ENCODE peak calls at places on chromosomes 7 and 10, in six cellular contexts. One of them, this sample, is unnamed.

GRCh38 chr7:83876593-83876992 is 227.7 kb upstream of the SEMA3E start:
- DNase-seq in brain microvascular endothelial cell: peak
- DNase-seq in astrocyte of the spinal cord: peak
- DNase-seq in uterus: no peak
- DNase-seq in lower lobe of right lung: no peak
- DNase-seq in GM23338: no peak
- DNase-seq in this sample: no peak

GRCh38 chr7:2154121-2154520 is 78.6 kb downstream of the MAD1L1 start:
- DNase-seq in brain microvascular endothelial cell: no peak
- DNase-seq in astrocyte of the spinal cord: no peak
- DNase-seq in uterus: no peak
- DNase-seq in lower lobe of right lung: no peak
- DNase-seq in GM23338: no peak
- DNase-seq in this sample: no peak

GRCh38 chr7:76089865-76090495 is 42.1 kb downstream of the MDH2 start:
- DNase-seq in brain microvascular endothelial cell: no peak
- DNase-seq in astrocyte of the spinal cord: peak
- DNase-seq in uterus: no peak
- DNase-seq in lower lobe of right lung: no peak
- DNase-seq in GM23338: no peak
- DNase-seq in this sample: no peak

GRCh38 chr10:88297103-88297502 is 286.0 kb downstream of the RNLS start:
- DNase-seq in brain microvascular endothelial cell: no peak
- DNase-seq in astrocyte of the spinal cord: no peak
- DNase-seq in uterus: no peak
- DNase-seq in lower lobe of right lung: no peak
- DNase-seq in GM23338: no peak
- DNase-seq in this sample: no peak

GRCh38 chr10:113132651-113133088 is 182.6 kb downstream of the TCF7L2 start:
- DNase-seq in brain microvascular endothelial cell: no peak
- DNase-seq in astrocyte of the spinal cord: no peak
- DNase-seq in uterus: no peak
- DNase-seq in lower lobe of right lung: no peak
- DNase-seq in GM23338: peak
- DNase-seq in this sample: no peak

GRCh38 chr10:48289652-48290238 is 15.2 kb upstream of the FRMPD2 start:
- DNase-seq in brain microvascular endothelial cell: peak
- DNase-seq in astrocyte of the spinal cord: peak
- DNase-seq in uterus: no peak
- DNase-seq in lower lobe of right lung: peak
- DNase-seq in GM23338: peak
- DNase-seq in this sample: no peak

GRCh38 chr7:94360926-94361325 is 33.8 kb upstream of the COL1A2 start:
- DNase-seq in brain microvascular endothelial cell: no peak
- DNase-seq in astrocyte of the spinal cord: no peak
- DNase-seq in uterus: no peak
- DNase-seq in lower lobe of right lung: no peak
- DNase-seq in GM23338: no peak
- DNase-seq in this sample: no peak

GRCh38 chr10:63264852-63265617 is 131.9 kb downstream of the NRBF2 start:
- DNase-seq in brain microvascular endothelial cell: peak
- DNase-seq in astrocyte of the spinal cord: peak
- DNase-seq in uterus: no peak
- DNase-seq in lower lobe of right lung: no peak
- DNase-seq in GM23338: peak
- DNase-seq in this sample: no peak

GRCh38 chr10:35546824-35547225 is 58.3 kb upstream of the GJD4 start:
- DNase-seq in brain microvascular endothelial cell: peak
- DNase-seq in astrocyte of the spinal cord: peak
- DNase-seq in uterus: no peak
- DNase-seq in lower lobe of right lung: no peak
- DNase-seq in GM23338: peak
- DNase-seq in this sample: no peak

GRCh38 chr7:2521952-2522591 is 2.5 kb downstream of the LFNG start:
- DNase-seq in brain microvascular endothelial cell: no peak
- DNase-seq in astrocyte of the spinal cord: no peak
- DNase-seq in uterus: no peak
- DNase-seq in lower lobe of right lung: peak
- DNase-seq in GM23338: no peak
- DNase-seq in this sample: no peak

GRCh38 chr7:101624246-101625000 is 4.7 kb downstream of the MYL10 start:
- DNase-seq in brain microvascular endothelial cell: no peak
- DNase-seq in astrocyte of the spinal cord: no peak
- DNase-seq in uterus: no peak
- DNase-seq in lower lobe of right lung: no peak
- DNase-seq in GM23338: peak
- DNase-seq in this sample: no peak

GRCh38 chr7:129561677-129562424 is 49.7 kb upstream of the NRF1 start:
- DNase-seq in brain microvascular endothelial cell: no peak
- DNase-seq in astrocyte of the spinal cord: no peak
- DNase-seq in uterus: no peak
- DNase-seq in lower lobe of right lung: peak
- DNase-seq in GM23338: peak
- DNase-seq in this sample: no peak

GRCh38 chr10:113444766-113445365 is 108.0 kb upstream of the HABP2 start:
- DNase-seq in brain microvascular endothelial cell: no peak
- DNase-seq in astrocyte of the spinal cord: no peak
- DNase-seq in uterus: no peak
- DNase-seq in lower lobe of right lung: no peak
- DNase-seq in GM23338: no peak
- DNase-seq in this sample: no peak

GRCh38 chr10:50421026-50421719 is 169.9 kb upstream of the ASAH2 start:
- DNase-seq in brain microvascular endothelial cell: peak
- DNase-seq in astrocyte of the spinal cord: no peak
- DNase-seq in uterus: no peak
- DNase-seq in lower lobe of right lung: peak
- DNase-seq in GM23338: peak
- DNase-seq in this sample: peak

GRCh38 chr10:1177936-1178335 is 121.8 kb downstream of the WDR37 start:
- DNase-seq in brain microvascular endothelial cell: no peak
- DNase-seq in astrocyte of the spinal cord: no peak
- DNase-seq in uterus: no peak
- DNase-seq in lower lobe of right lung: no peak
- DNase-seq in GM23338: no peak
- DNase-seq in this sample: no peak

GRCh38 chr10:29502351-29502750 is 132.4 kb downstream of the SVIL start:
- DNase-seq in brain microvascular endothelial cell: no peak
- DNase-seq in astrocyte of the spinal cord: no peak
- DNase-seq in uterus: no peak
- DNase-seq in lower lobe of right lung: no peak
- DNase-seq in GM23338: no peak
- DNase-seq in this sample: no peak

GRCh38 chr7:164882-165660 is 27.3 kb upstream of the FAM20C start:
- DNase-seq in brain microvascular endothelial cell: no peak
- DNase-seq in astrocyte of the spinal cord: no peak
- DNase-seq in uterus: no peak
- DNase-seq in lower lobe of right lung: peak
- DNase-seq in GM23338: no peak
- DNase-seq in this sample: no peak

GRCh38 chr7:85320699-85321476 is 134.0 kb upstream of the SEMA3D start:
- DNase-seq in brain microvascular endothelial cell: no peak
- DNase-seq in astrocyte of the spinal cord: no peak
- DNase-seq in uterus: no peak
- DNase-seq in lower lobe of right lung: no peak
- DNase-seq in GM23338: no peak
- DNase-seq in this sample: no peak

GRCh38 chr7:91265693-91266066 is 1.4 kb downstream of the FZD1 start:
- DNase-seq in brain microvascular endothelial cell: no peak
- DNase-seq in astrocyte of the spinal cord: peak
- DNase-seq in uterus: no peak
- DNase-seq in lower lobe of right lung: peak
- DNase-seq in GM23338: peak
- DNase-seq in this sample: no peak

GRCh38 chr10:114266521-114266920 is 27.5 kb downstream of the VWA2 start:
- DNase-seq in brain microvascular endothelial cell: peak
- DNase-seq in astrocyte of the spinal cord: peak
- DNase-seq in uterus: peak
- DNase-seq in lower lobe of right lung: no peak
- DNase-seq in GM23338: no peak
- DNase-seq in this sample: peak

GRCh38 chr7:132518102-132518838 is 58.0 kb downstream of the PLXNA4 start:
- DNase-seq in brain microvascular endothelial cell: no peak
- DNase-seq in astrocyte of the spinal cord: no peak
- DNase-seq in uterus: no peak
- DNase-seq in lower lobe of right lung: no peak
- DNase-seq in GM23338: peak
- DNase-seq in this sample: no peak

GRCh38 chr7:36440880-36441279 is 51.2 kb downstream of the ANLN start:
- DNase-seq in brain microvascular endothelial cell: no peak
- DNase-seq in astrocyte of the spinal cord: peak
- DNase-seq in uterus: no peak
- DNase-seq in lower lobe of right lung: no peak
- DNase-seq in GM23338: peak
- DNase-seq in this sample: no peak

GRCh38 chr7:5567810-5568209 is 144.2 kb upstream of the TNRC18 start:
- DNase-seq in brain microvascular endothelial cell: no peak
- DNase-seq in astrocyte of the spinal cord: no peak
- DNase-seq in uterus: no peak
- DNase-seq in lower lobe of right lung: no peak
- DNase-seq in GM23338: peak
- DNase-seq in this sample: no peak

GRCh38 chr7:17318146-17318545 is 19.7 kb downstream of the AHR start:
- DNase-seq in brain microvascular endothelial cell: peak
- DNase-seq in astrocyte of the spinal cord: peak
- DNase-seq in uterus: no peak
- DNase-seq in lower lobe of right lung: no peak
- DNase-seq in GM23338: no peak
- DNase-seq in this sample: no peak

GRCh38 chr10:85044-85443 is 35.9 kb upstream of the TUBB8 start:
- DNase-seq in brain microvascular endothelial cell: no peak
- DNase-seq in astrocyte of the spinal cord: no peak
- DNase-seq in uterus: no peak
- DNase-seq in lower lobe of right lung: no peak
- DNase-seq in GM23338: no peak
- DNase-seq in this sample: no peak

GRCh38 chr10:15478429-15478828 is 107.3 kb upstream of the FAM171A1 start:
- DNase-seq in brain microvascular endothelial cell: no peak
- DNase-seq in astrocyte of the spinal cord: no peak
- DNase-seq in uterus: no peak
- DNase-seq in lower lobe of right lung: no peak
- DNase-seq in GM23338: peak
- DNase-seq in this sample: no peak

GRCh38 chr7:111083423-111083822 is 7.5 kb upstream of the LRRN3 start:
- DNase-seq in brain microvascular endothelial cell: peak
- DNase-seq in astrocyte of the spinal cord: peak
- DNase-seq in uterus: no peak
- DNase-seq in lower lobe of right lung: no peak
- DNase-seq in GM23338: no peak
- DNase-seq in this sample: no peak

GRCh38 chr10:5975641-5976473 is 1.5 kb downstream of the IL15RA start:
- DNase-seq in brain microvascular endothelial cell: no peak
- DNase-seq in astrocyte of the spinal cord: no peak
- DNase-seq in uterus: peak
- DNase-seq in lower lobe of right lung: peak
- DNase-seq in GM23338: no peak
- DNase-seq in this sample: peak

GRCh38 chr7:44637788-44638594 is 31.6 kb downstream of the OGDH start:
- DNase-seq in brain microvascular endothelial cell: peak
- DNase-seq in astrocyte of the spinal cord: peak
- DNase-seq in uterus: peak
- DNase-seq in lower lobe of right lung: no peak
- DNase-seq in GM23338: no peak
- DNase-seq in this sample: no peak

GRCh38 chr7:28409716-28410627 is 2.3 kb upstream of the CREB5 start:
- DNase-seq in brain microvascular endothelial cell: peak
- DNase-seq in astrocyte of the spinal cord: peak
- DNase-seq in uterus: peak
- DNase-seq in lower lobe of right lung: peak
- DNase-seq in GM23338: peak
- DNase-seq in this sample: peak

GRCh38 chr7:157739650-157740049 is 402.8 kb downstream of the DNAJB6 start:
- DNase-seq in brain microvascular endothelial cell: no peak
- DNase-seq in astrocyte of the spinal cord: no peak
- DNase-seq in uterus: no peak
- DNase-seq in lower lobe of right lung: no peak
- DNase-seq in GM23338: no peak
- DNase-seq in this sample: no peak

GRCh38 chr7:31882187-31882586 is 188.0 kb downstream of the PDE1C start:
- DNase-seq in brain microvascular endothelial cell: no peak
- DNase-seq in astrocyte of the spinal cord: peak
- DNase-seq in uterus: no peak
- DNase-seq in lower lobe of right lung: no peak
- DNase-seq in GM23338: peak
- DNase-seq in this sample: peak
- TF ChIP-seq CTCF in brain microvascular endothelial cell: no peak
- TF ChIP-seq CTCF in astrocyte of the spinal cord: no peak
- TF ChIP-seq CTCF in uterus: no peak
- TF ChIP-seq CTCF in lower lobe of right lung: no peak
- TF ChIP-seq CTCF in GM23338: peak
- TF ChIP-seq CTCF in this sample: no peak

GRCh38 chr7:114929570-114929969 is 7.7 kb downstream of the MDFIC start:
- DNase-seq in brain microvascular endothelial cell: no peak
- DNase-seq in astrocyte of the spinal cord: no peak
- DNase-seq in uterus: no peak
- DNase-seq in lower lobe of right lung: no peak
- DNase-seq in GM23338: no peak
- DNase-seq in this sample: no peak
- TF ChIP-seq CTCF in brain microvascular endothelial cell: peak
- TF ChIP-seq CTCF in astrocyte of the spinal cord: peak
- TF ChIP-seq CTCF in uterus: no peak
- TF ChIP-seq CTCF in lower lobe of right lung: no peak
- TF ChIP-seq CTCF in GM23338: peak
- TF ChIP-seq CTCF in this sample: no peak

GRCh38 chr10:3294919-3295318 is 122.3 kb upstream of the PITRM1 start:
- DNase-seq in brain microvascular endothelial cell: no peak
- DNase-seq in astrocyte of the spinal cord: peak
- DNase-seq in uterus: no peak
- DNase-seq in lower lobe of right lung: no peak
- DNase-seq in GM23338: no peak
- DNase-seq in this sample: no peak
- TF ChIP-seq CTCF in brain microvascular endothelial cell: peak
- TF ChIP-seq CTCF in astrocyte of the spinal cord: peak
- TF ChIP-seq CTCF in uterus: no peak
- TF ChIP-seq CTCF in lower lobe of right lung: no peak
- TF ChIP-seq CTCF in GM23338: no peak
- TF ChIP-seq CTCF in this sample: no peak

DNA sequence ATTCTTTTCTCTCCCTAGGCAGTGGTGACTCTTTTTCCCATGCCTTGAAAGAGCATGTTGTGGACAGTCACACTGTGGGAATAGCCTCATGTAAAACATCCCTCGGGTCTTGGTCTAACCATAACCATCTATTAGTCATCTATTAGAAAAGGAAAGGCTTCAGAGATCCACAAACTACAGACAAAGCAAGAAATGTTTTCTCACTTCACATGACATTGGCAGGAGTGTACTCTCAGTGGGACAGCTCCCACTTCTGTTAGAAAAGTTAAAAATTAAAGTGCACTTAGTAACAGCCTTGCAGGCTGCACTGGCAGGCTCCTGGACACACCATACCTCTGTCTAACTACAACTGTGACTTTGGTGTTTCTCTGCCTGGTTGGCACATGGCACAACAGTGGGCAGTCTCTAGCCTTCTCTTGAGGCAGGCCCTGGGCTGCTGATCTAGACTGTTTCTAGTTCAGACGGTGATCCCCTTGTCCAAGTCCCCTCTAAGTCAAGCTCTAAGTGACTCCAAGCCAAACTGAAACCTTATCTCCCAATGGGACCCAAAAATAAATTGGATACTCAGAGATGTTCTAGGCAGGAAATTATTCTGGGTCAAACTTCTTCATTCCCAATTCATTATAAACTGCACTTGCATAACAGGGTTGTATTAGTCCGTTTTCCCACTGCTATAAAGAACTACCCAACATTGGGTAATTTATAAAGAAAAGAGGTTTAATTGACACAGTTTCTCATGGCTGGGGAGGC is 57.9 kb upstream of the ITGB1 start:
- DNase-seq in brain microvascular endothelial cell: peak
- DNase-seq in astrocyte of the spinal cord: peak
- DNase-seq in uterus: no peak
- DNase-seq in lower lobe of right lung: no peak
- DNase-seq in GM23338: no peak
- DNase-seq in this sample: no peak
- TF ChIP-seq CTCF in brain microvascular endothelial cell: no peak
- TF ChIP-seq CTCF in astrocyte of the spinal cord: no peak
- TF ChIP-seq CTCF in uterus: no peak
- TF ChIP-seq CTCF in lower lobe of right lung: no peak
- TF ChIP-seq CTCF in GM23338: no peak
- TF ChIP-seq CTCF in this sample: no peak

This sample was measured in gastrocnemius medialis.